ENCODE peak calls at places on chromosome 17, in seven cellular contexts. J is endodermal cell, T is cardiac muscle cell, B is upper lobe of left lung, X is Caco-2, R is uterus, E is mammary epithelial cell. S is an unnamed sample. For H3K27me3, the result is how much of the 10 kb centered on the place peaks cover.

GRCh38 chr17:53633856-53634255 is 188.9 kb upstream of the KIF2B start:
- DNase-seq in B (no peak), R (no peak), T (no peak), J (no peak), X (no peak), E (no peak), S (no peak)

GRCh38 chr17:28225872-28226271 is 93.1 kb upstream of the TMEM97 start:
- DNase-seq in J (no peak), X (no peak), B (no peak), T (no peak), R (no peak), E (no peak), S (no peak)

GRCh38 chr17:82019905-82020873 is 2.5 kb downstream of the CENPX start:
- DNase-seq in X (peak), E (no peak), T (peak), R (no peak), B (peak), J (peak), S (no peak)

GRCh38 chr17:14067347-14067746 is 2.0 kb upstream of the COX10 start:
- DNase-seq in X (no peak), E (no peak), B (no peak), R (no peak), J (no peak), T (no peak), S (no peak)

GRCh38 chr17:27218719-27219488 is 75.0 kb upstream of the WSB1 start:
- DNase-seq in T (no peak), X (no peak), R (no peak), E (no peak), B (no peak), J (no peak), S (no peak)

GRCh38 chr17:27565874-27566672 is 64.9 kb upstream of the LGALS9 start:
- DNase-seq in R (no peak), B (no peak), E (no peak), J (no peak), T (no peak), X (no peak), S (peak)

GRCh38 chr17:75364078-75364477 is 41.4 kb downstream of the GRB2 start:
- DNase-seq in J (no peak), X (no peak), B (no peak), E (peak), T (peak), R (no peak), S (peak)

GRCh38 chr17:63433746-63434591 is 12.1 kb downstream of the CYB561 start:
- DNase-seq in B (peak), R (peak), X (no peak), T (peak), E (peak), J (no peak), S (peak)

GRCh38 chr17:1735418-1735817 is 7.3 kb upstream of the SERPINF2 start:
- DNase-seq in E (no peak), R (no peak), B (no peak), J (no peak), X (no peak), T (no peak), S (no peak)

GRCh38 chr17:12547829-12548228 is 117.9 kb upstream of the MYOCD start:
- DNase-seq in B (no peak), X (no peak), T (no peak), E (no peak), J (no peak), R (no peak), S (no peak)

GRCh38 chr17:50848039-50848438 is 12.7 kb downstream of the WFIKKN2 start:
- DNase-seq in T (no peak), R (no peak), J (peak), E (no peak), X (peak), B (no peak), S (no peak)

GRCh38 chr17:72950236-72950931 is 142.1 kb downstream of the SLC39A11 start:
- DNase-seq in B (no peak), R (no peak), X (no peak), E (no peak), T (no peak), J (no peak), S (no peak)

GRCh38 chr17:54907385-54907784 is 6.7 kb downstream of the TOM1L1 start:
- DNase-seq in J (no peak), X (no peak), R (no peak), T (no peak), B (no peak), E (no peak), S (no peak)

DNA sequence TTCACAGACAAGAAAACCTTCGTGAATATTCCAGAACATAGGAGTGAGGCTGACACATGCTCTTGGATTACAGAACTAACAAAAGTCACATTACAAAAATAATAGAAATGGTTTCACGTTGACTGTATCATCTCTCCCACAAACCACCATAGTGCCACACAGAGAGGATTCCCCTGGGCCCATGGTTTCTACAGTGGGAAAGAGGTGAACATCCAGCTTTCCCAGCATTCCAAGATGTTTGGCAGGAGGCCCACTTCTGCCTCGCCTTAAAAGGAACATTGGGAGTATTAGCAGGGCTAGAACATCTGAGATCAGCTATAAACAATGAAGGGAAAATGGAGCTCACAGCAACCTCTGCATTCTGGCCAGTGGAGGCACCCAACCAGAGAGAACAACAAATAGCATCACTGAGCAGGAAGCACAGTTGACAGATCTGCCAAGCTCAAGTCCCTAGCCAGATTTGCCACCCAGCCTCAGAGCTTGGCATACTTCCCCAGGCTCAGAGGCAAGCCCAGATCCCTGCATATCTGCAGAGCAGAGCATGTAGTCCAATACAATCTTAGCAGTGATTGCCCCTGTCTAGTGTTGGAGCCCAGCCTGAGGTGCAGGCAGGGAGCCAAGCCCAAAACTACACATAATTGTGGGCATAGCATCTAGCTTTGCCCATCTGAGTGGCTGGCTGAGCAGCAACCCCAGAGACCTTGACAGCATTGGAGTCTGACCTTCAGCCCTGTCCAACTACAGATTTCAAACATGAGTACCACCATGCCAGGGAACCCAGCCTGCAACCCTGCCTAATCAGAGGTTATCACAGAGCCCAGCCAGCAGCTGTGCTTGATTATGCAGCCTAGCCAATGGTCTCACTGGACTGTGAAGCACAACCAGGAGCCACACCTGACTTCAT is 260.4 kb downstream of the CEP112 start:
- DNase-seq in B (no peak), T (no peak), E (no peak), X (no peak), R (no peak), J (no peak), S (no peak)
- TF ChIP-seq CTCF in B (no peak), T (no peak), E (no peak), X (no peak), R (no peak), J (no peak), S (no peak)

GRCh38 chr17:79338589-79338988 is 264.0 kb downstream of the ENGASE start:
- DNase-seq in X (no peak), E (peak), R (no peak), T (peak), B (no peak), J (no peak), S (no peak)
- H3K27me3 ChIP-seq in X (under half), E (under half), R (under half), T (under half), B (under half), J (under half), S (under half)

GRCh38 chr17:44170135-44170498 is 387 bp upstream of the ASB16 start:
- DNase-seq in B (no peak), E (no peak), T (no peak), R (no peak), J (no peak), X (no peak), S (no peak)
- H3K4me3 ChIP-seq in B (no peak), E (no peak), T (no peak), R (no peak), J (no peak), X (no peak), S (no peak)

GRCh38 chr17:49218941-49219913 is 8.7 kb downstream of the ABI3 start:
- DNase-seq in J (peak), X (peak), E (no peak), T (no peak), B (peak), R (no peak), S (no peak)
- TF ChIP-seq CTCF in J (peak), X (peak), E (no peak), T (peak), B (no peak), R (no peak), S (peak)

DNA sequence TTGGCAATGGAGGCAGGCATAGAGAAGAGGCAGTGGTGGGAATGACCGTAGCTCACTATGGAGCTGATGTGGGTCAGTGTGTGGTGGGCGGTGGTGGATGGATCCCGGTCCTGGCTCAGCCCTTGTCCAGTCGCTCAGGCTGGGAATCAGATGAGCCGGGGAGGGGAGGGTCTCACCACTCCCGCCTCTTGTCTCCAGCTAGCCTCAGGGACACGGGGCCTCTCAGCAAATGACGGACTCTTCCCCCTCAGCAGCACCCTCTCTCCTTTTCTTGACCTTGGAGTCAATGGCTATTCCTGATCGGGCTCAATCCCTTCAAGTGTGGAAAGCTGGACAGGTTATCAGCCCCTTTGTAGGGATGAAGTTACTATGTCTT is 208.5 kb downstream of the NTN1 start:
- DNase-seq in E (no peak), B (no peak), R (no peak), T (no peak), X (no peak), J (no peak), S (no peak)
- H3K27me3 ChIP-seq in E (under half), B (under half), R (under half), T (half or more), X (under half), J (under half), S (under half)

GRCh38 chr17:38457577-38458371 is 29.5 kb downstream of the ARHGAP23 start:
- DNase-seq in X (no peak), R (no peak), T (no peak), J (no peak), B (no peak), E (no peak), S (no peak)

GRCh38 chr17:38456031-38456815 is 28.0 kb downstream of the ARHGAP23 start:
- DNase-seq in E (no peak), B (no peak), T (no peak), X (peak), R (no peak), J (peak), S (no peak)

GRCh38 chr17:38453951-38454421 is 25.7 kb downstream of the ARHGAP23 start:
- DNase-seq in E (no peak), T (peak), R (peak), J (peak), B (no peak), X (no peak), S (no peak)

GRCh38 chr17:38454528-38454927 is 26.3 kb downstream of the ARHGAP23 start:
- DNase-seq in J (no peak), E (peak), X (no peak), B (peak), T (peak), R (peak), S (peak)

DNA sequence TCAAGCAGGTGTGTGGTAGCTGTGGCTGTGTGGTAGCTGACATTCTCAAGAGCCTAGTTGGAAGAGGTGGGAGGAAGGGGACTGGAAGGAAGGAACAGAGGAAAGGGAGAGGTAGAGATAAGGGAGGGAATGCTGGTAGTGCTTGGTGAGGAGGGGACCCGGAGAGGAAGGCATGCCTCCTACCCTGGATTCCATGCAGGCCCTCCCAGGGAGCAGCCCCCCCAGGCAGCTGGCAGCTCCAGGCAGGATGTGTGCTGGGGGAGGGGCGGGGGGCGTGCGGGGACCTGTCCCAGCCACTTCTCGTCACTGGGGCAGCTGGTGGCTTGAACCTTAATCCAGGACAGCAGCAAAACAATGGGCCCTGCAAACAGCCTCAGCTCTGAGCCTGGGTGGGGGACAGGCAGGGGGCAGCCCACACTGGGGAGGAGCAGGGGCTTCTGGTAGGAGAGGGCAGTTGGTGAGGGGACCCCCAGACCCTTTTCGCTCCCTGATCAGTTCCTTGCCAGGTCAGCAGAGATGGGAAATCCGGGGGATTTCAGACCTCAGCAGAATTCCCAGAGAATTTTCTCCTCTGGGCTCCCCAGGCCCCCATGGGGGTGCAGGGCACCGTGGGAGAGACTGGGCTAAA is 27.1 kb downstream of the ARHGAP23 start:
- DNase-seq in X (peak), E (no peak), B (no peak), J (peak), R (no peak), T (peak), S (no peak)
- H3K4me3 ChIP-seq in X (no peak), E (no peak), B (no peak), J (peak), R (no peak), T (no peak), S (peak)